ENCODE peak calls at places on chromosomes 3 and 15, in six cellular contexts. R is germinal center, E is choroid plexus epithelial cell, K is glutamatergic neuron, T is sciatic nerve, Z is fibroblast of pulmonary artery. V is an unnamed sample.
A peak's percentile ranks its signal among the peaks of the same experiment; 100 is the strongest.

GRCh38 chr15:28982886-28983285 is 97.1 kb downstream of the APBA2 start:
- DNase-seq in T (no peak), Z (no peak), K (no peak), R (no peak), E (no peak), V (no peak)

GRCh38 chr15:32974691-32975090 is 219.8 kb downstream of the FMN1 start:
- DNase-seq in K (no peak), R (no peak), T (no peak), Z (peak; percentile 74), E (no peak), V (no peak)

GRCh38 chr3:50612234-50612972 is 829 bp upstream of the CISH start:
- DNase-seq in E (no peak), R (no peak), Z (no peak), K (no peak), T (no peak), V (no peak)

GRCh38 chr3:29374255-29374654 is 93.4 kb downstream of the RBMS3 start:
- DNase-seq in K (no peak), E (peak; percentile 14), Z (peak; percentile 35), R (no peak), T (no peak), V (no peak)

GRCh38 chr3:126888186-126888760 is 94.6 kb upstream of the PLXNA1 start:
- DNase-seq in Z (no peak), E (no peak), K (peak; percentile 58), T (no peak), R (no peak), V (no peak)

GRCh38 chr3:141408596-141408995 is 40.3 kb downstream of the ZBTB38 start:
- DNase-seq in R (no peak), K (no peak), T (no peak), E (no peak), Z (no peak), V (no peak)

GRCh38 chr3:183180105-183180763 is 17.7 kb upstream of the LAMP3 start:
- DNase-seq in K (peak; percentile 27), E (peak; percentile 33), Z (peak; percentile 49), R (no peak), T (no peak), V (no peak)

GRCh38 chr15:55277715-55278114 is 11.9 kb downstream of the RAB27A start:
- DNase-seq in K (no peak), Z (no peak), R (no peak), E (no peak), T (no peak), V (no peak)

GRCh38 chr3:9536212-9536611 is 17.4 kb downstream of the LHFPL4 start:
- DNase-seq in T (no peak), K (no peak), R (no peak), E (no peak), Z (no peak), V (no peak)

GRCh38 chr3:114093596-114093995 is 37.1 kb downstream of the QTRT2 start:
- DNase-seq in E (peak; percentile 88), Z (peak; percentile 86), T (peak; percentile 68), R (no peak), K (no peak), V (peak; percentile 31)

GRCh38 chr15:55917881-55918296 is 75.5 kb downstream of the NEDD4 start:
- DNase-seq in K (no peak), Z (peak; percentile 91), E (peak; percentile 96), T (no peak), R (peak; percentile 3), V (peak; percentile 87)

GRCh38 chr3:117059054-117059989 is 349.7 kb downstream of the TUSC7 start:
- DNase-seq in Z (peak; percentile 44), K (no peak), R (no peak), E (peak; percentile 41), T (no peak), V (peak; percentile 42)

GRCh38 chr15:94086360-94086759 is 145.0 kb upstream of the MCTP2 start:
- DNase-seq in T (no peak), R (no peak), K (no peak), E (peak; percentile 14), Z (no peak), V (no peak)

GRCh38 chr3:11035757-11036505 is 43.4 kb downstream of the SLC6A1 start:
- DNase-seq in E (no peak), Z (no peak), T (no peak), K (no peak), R (no peak), V (no peak)

GRCh38 chr3:54171951-54172350 is 49.6 kb downstream of the CACNA2D3 start:
- DNase-seq in K (no peak), T (no peak), E (no peak), R (no peak), Z (no peak), V (no peak)

GRCh38 chr3:60948488-60948887 is 302.8 kb downstream of the FHIT start:
- DNase-seq in Z (peak; percentile 7), T (no peak), R (no peak), K (no peak), E (peak; percentile 55), V (no peak)

GRCh38 chr3:23594897-23595670 is 210.7 kb upstream of the UBE2E1 start:
- DNase-seq in K (no peak), R (no peak), Z (peak; percentile 42), E (peak; percentile 94), T (no peak), V (no peak)

GRCh38 chr3:154427685-154428291 is 2.2 kb downstream of the GPR149 start:
- DNase-seq in K (peak; percentile 54), E (no peak), Z (no peak), T (no peak), R (no peak), V (no peak)

GRCh38 chr3:194395767-194396527 is 3.1 kb downstream of the GP5 start:
- DNase-seq in Z (no peak), T (no peak), K (no peak), R (no peak), E (peak; percentile 31), V (no peak)

GRCh38 chr3:112519424-112520001 is 20.2 kb upstream of the BTLA start:
- DNase-seq in Z (peak; percentile 91), T (no peak), R (peak; percentile 60), E (peak; percentile 93), K (no peak), V (peak; percentile 86)

GRCh38 chr3:12472796-12473195 is 11.5 kb upstream of the TSEN2 start:
- DNase-seq in R (no peak), K (no peak), Z (no peak), E (no peak), T (no peak), V (no peak)

GRCh38 chr15:31200735-31201151 is 99.2 kb upstream of the TRPM1 start:
- DNase-seq in K (peak; percentile 78), E (peak; percentile 84), T (peak; percentile 79), R (peak; percentile 50), Z (peak; percentile 70), V (peak; percentile 84)

GRCh38 chr3:127791221-127791913 is 30.9 kb downstream of the MGLL start:
- DNase-seq in T (peak; percentile 53), Z (peak; percentile 39), R (peak; percentile 57), K (no peak), E (peak; percentile 91), V (peak; percentile 67)

GRCh38 chr3:181317521-181317920 is 328.0 kb upstream of the DNAJC19 start:
- DNase-seq in K (peak; percentile 51), T (no peak), E (no peak), R (no peak), Z (no peak), V (no peak)

GRCh38 chr15:90680371-90680935 is 36.7 kb upstream of the BLM start:
- DNase-seq in E (peak; percentile 85), R (no peak), Z (peak; percentile 84), T (peak; percentile 64), K (no peak), V (no peak)

GRCh38 chr3:58026598-58026997 is 18.4 kb downstream of the FLNB start:
- DNase-seq in K (no peak), T (no peak), E (no peak), R (no peak), Z (no peak), V (no peak)

GRCh38 chr15:63818628-63819027 is 15.1 kb downstream of the HERC1 start:
- DNase-seq in K (no peak), E (no peak), Z (no peak), T (no peak), R (no peak), V (no peak)

GRCh38 chr3:27573780-27574437 is 89.7 kb upstream of the SLC4A7 start:
- DNase-seq in E (peak; percentile 47), K (no peak), Z (no peak), T (no peak), R (no peak), V (no peak)

GRCh38 chr3:46187876-46188275 is 20.2 kb downstream of the CCR1 start:
- DNase-seq in K (no peak), R (no peak), T (no peak), Z (no peak), E (peak; percentile 65), V (no peak)

GRCh38 chr3:57903124-57903668 is 105.0 kb upstream of the FLNB start:
- DNase-seq in E (no peak), R (no peak), Z (no peak), T (no peak), K (no peak), V (no peak)

GRCh38 chr3:170418422-170419300 is at the start of gene CLDN11:
- DNase-seq in T (peak; percentile 79), E (peak; percentile 71), K (peak; percentile 69), Z (no peak), R (peak; percentile 39), V (no peak)

GRCh38 chr3:188900421-188900941 is 271.3 kb upstream of the TPRG1 start:
- DNase-seq in K (no peak), Z (peak; percentile 93), E (peak; percentile 60), R (no peak), T (no peak), V (no peak)

GRCh38 chr3:183239046-183239445 is 14.0 kb upstream of the B3GNT5 start:
- DNase-seq in E (no peak), K (no peak), Z (no peak), T (no peak), R (no peak), V (no peak)

GRCh38 chr3:11238057-11238456 is 34.1 kb upstream of the ATG7 start:
- DNase-seq in R (no peak), T (no peak), K (no peak), E (peak; percentile 94), Z (peak; percentile 93), V (no peak)

V was measured in HT-29.